ENCODE peak calls at places on chromosomes 7 and 10, in six cellular contexts. E, D, V, A, I and U are unnamed samples.

GRCh38 chr7:121198502-121198901 is 130.3 kb upstream of the WNT16 start:
- DNase-seq in E (no peak), D (no peak), V (no peak), A (no peak), I (no peak), U (no peak)

GRCh38 chr10:104589431-104589830 is 51.7 kb upstream of the SORCS3 start:
- DNase-seq in E (no peak), D (peak), V (no peak), A (no peak), I (no peak), U (no peak)

GRCh38 chr10:5582736-5583135 is 58.0 kb downstream of the CALML3 start:
- DNase-seq in E (no peak), D (no peak), V (no peak), A (no peak), I (no peak), U (no peak)

GRCh38 chr7:82017334-82017943 is 247.6 kb upstream of the HGF start:
- DNase-seq in E (no peak), D (no peak), V (no peak), A (no peak), I (peak), U (peak)

GRCh38 chr10:102413053-102413705 is 5.4 kb downstream of the PSD start:
- DNase-seq in E (no peak), D (no peak), V (no peak), A (no peak), I (no peak), U (no peak)

GRCh38 chr10:12656518-12657142 is 307.3 kb downstream of the CAMK1D start:
- DNase-seq in E (no peak), D (no peak), V (peak), A (no peak), I (peak), U (peak)

GRCh38 chr7:134448359-134449229 is 10.3 kb downstream of the AKR1B1 start:
- DNase-seq in E (no peak), D (no peak), V (no peak), A (no peak), I (peak), U (peak)

GRCh38 chr10:68106656-68107055 is 2.6 kb upstream of the MYPN start:
- DNase-seq in E (no peak), D (no peak), V (no peak), A (no peak), I (no peak), U (no peak)

GRCh38 chr7:10875081-10875480 is 98.6 kb upstream of the PHF14 start:
- DNase-seq in E (no peak), D (no peak), V (peak), A (no peak), I (no peak), U (no peak)

GRCh38 chr7:69661342-69661741 is 63.1 kb downstream of the AUTS2 start:
- DNase-seq in E (no peak), D (no peak), V (no peak), A (no peak), I (no peak), U (no peak)

GRCh38 chr10:30751678-30752331 is 122.3 kb upstream of the LYZL2 start:
- DNase-seq in E (peak), D (no peak), V (peak), A (peak), I (peak), U (peak)
- TF ChIP-seq POLR2A in E (no peak), D (no peak), V (no peak), A (no peak), I (no peak), U (no peak)

GRCh38 chr10:122062831-122063674 is 74.1 kb downstream of the TACC2 start:
- DNase-seq in E (peak), D (peak), V (peak), A (peak), I (peak), U (peak)
- TF ChIP-seq POLR2A in E (no peak), D (no peak), V (peak), A (no peak), I (no peak), U (no peak)

GRCh38 chr10:91672021-91672608 is 39.2 kb upstream of the PPP1R3C start:
- DNase-seq in E (no peak), D (peak), V (no peak), A (no peak), I (peak), U (no peak)
- TF ChIP-seq POLR2A in E (no peak), D (no peak), V (no peak), A (no peak), I (no peak), U (no peak)

GRCh38 chr7:70779321-70779720 is 352.6 kb upstream of the GALNT17 start:
- DNase-seq in E (no peak), D (no peak), V (no peak), A (no peak), I (no peak), U (no peak)
- TF ChIP-seq POLR2A in E (no peak), D (no peak), V (no peak), A (no peak), I (no peak), U (no peak)

DNA sequence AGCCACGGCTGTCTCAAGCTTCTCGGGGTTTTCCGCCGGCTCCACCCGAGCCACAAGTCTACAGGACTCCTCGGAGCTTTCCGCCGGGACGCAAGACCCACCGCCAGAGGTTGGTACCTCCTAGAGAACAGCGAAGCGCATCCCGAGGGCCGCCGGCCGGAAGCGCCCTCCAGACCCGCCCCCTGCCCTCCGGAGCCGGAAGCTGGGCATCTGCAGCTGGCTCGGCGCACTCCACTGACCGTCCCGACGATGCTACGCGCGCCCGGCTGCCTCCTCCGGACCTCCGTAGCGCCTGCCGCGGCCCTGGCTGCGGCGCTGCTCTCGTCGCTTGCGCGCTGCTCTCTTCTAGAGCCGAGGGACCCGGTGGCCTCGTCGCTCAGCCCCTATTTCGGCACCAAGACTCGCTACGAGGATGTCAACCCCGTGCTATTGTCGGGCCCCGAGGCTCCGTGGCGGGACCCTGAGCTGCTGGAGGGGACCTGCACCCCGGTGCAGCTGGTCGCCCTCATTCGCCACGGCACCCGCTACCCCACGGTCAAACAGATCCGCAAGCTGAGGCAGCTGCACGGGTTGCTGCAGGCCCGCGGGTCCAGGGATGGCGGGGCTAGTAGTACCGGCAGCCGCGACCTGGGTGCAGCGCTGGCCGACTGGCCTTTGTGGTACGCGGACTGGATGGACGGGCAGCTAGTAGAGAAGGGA is at the start of gene MINPP1:
- DNase-seq in E (peak), D (peak), V (peak), A (peak), I (peak), U (peak)
- TF ChIP-seq POLR2A in E (peak), D (no peak), V (peak), A (no peak), I (peak), U (peak)

GRCh38 chr10:77530011-77530410 is 107.6 kb downstream of the KCNMA1 start:
- DNase-seq in E (no peak), D (no peak), V (no peak), A (no peak), I (no peak), U (no peak)

GRCh38 chr10:77532068-77532467 is 105.5 kb downstream of the KCNMA1 start:
- DNase-seq in E (no peak), D (no peak), V (no peak), A (no peak), I (no peak), U (no peak)

GRCh38 chr10:77533887-77534278 is 103.7 kb downstream of the KCNMA1 start:
- DNase-seq in E (no peak), D (no peak), V (no peak), A (no peak), I (no peak), U (no peak)

GRCh38 chr10:77533156-77533886 is 104.3 kb downstream of the KCNMA1 start:
- DNase-seq in E (no peak), D (no peak), V (no peak), A (no peak), I (no peak), U (no peak)

GRCh38 chr10:77531441-77532001 is 106.1 kb downstream of the KCNMA1 start:
- DNase-seq in E (no peak), D (no peak), V (no peak), A (peak), I (peak), U (no peak)
- TF ChIP-seq POLR2A in E (no peak), D (no peak), V (no peak), A (no peak), I (no peak), U (no peak)

GRCh38 chr7:156368053-156368452 is 272.5 kb upstream of the RNF32 start:
- DNase-seq in E (no peak), D (no peak), V (peak), A (no peak), I (no peak), U (no peak)
- TF ChIP-seq POLR2A in E (no peak), D (no peak), V (no peak), A (no peak), I (no peak), U (no peak)

DNA sequence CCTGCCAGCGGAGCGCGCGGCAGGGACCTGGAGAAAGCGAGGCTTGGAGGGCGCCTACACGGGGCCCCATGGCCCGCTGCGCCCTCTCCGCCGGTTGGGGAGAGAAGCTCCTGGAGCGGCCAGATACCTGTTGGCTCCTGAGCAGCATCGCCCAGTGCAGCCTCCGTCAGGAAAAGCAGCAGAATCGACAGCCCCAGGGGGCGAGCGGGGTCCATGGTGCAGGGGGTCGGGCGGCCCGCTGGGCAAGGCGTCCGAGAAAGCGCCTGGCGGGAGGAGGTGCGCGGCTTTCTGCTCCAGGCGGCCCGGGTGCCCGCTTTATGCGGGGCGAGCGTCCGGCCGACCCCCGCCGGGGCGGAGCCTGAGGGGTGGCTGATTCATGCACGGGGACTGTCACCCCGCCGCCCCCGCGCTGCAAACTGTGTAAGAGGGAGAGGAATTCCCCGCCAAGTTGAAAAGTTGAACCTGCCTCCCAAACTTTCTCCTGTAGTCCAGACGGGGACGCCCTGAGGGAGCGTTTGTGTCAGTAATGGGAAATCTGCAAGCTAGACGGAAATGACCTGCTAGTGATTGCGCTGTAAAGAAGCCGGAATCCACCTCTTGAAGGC is at the start of gene TFPI2:
- DNase-seq in E (peak), D (no peak), V (peak), A (no peak), I (peak), U (peak)
- TF ChIP-seq POLR2A in E (no peak), D (no peak), V (peak), A (no peak), I (no peak), U (no peak)